ENCODE peak calls at places on chromosome 21, in four cellular contexts. I, B, C and A are unnamed samples.

GRCh38 chr21:38544681-38545080 is 46.4 kb upstream of the ERG start:
- DNase-seq in C (no peak), I (no peak), B (no peak), A (no peak)

GRCh38 chr21:34052171-34052570 is 21.2 kb upstream of the MRPS6 start:
- DNase-seq in B (no peak), C (no peak), I (no peak), A (no peak)

GRCh38 chr21:37153193-37153934 is 80.3 kb downstream of the TTC3 start:
- DNase-seq in I (peak), B (no peak), C (no peak), A (no peak)

GRCh38 chr21:34878501-34878900 is 170.6 kb downstream of the RUNX1 start:
- DNase-seq in C (no peak), I (no peak), B (no peak), A (no peak)

GRCh38 chr21:31235671-31236450 is 108.2 kb downstream of the TIAM1 start:
- DNase-seq in C (no peak), B (no peak), I (peak), A (peak)

GRCh38 chr21:45513003-45513706 is 29.1 kb downstream of the SLC19A1 start:
- DNase-seq in C (no peak), B (no peak), I (peak), A (no peak)

GRCh38 chr21:41121785-41122415 is 46.1 kb upstream of the BACE2 start:
- DNase-seq in B (peak), C (peak), I (peak), A (no peak)

GRCh38 chr21:24375201-24375600 is 1232.1 kb downstream of the MRPL39 start:
- DNase-seq in I (no peak), C (no peak), B (no peak), A (no peak)

GRCh38 chr21:25385912-25386474 is 221.3 kb downstream of the MRPL39 start:
- DNase-seq in B (no peak), I (peak), C (peak), A (peak)